ENCODE peak calls at places on chromosomes 2 and 18, in four cellular contexts. One of them, this sample, is unnamed.

GRCh38 chr2:77479895-77480294 is 42.3 kb downstream of the LRRTM4 start:
- DNase-seq in germinal center: no peak
- DNase-seq in activated naive CD8-positive, alpha-beta T cell treated with anti-CD3 and anti-CD28 coated beads, Interleukin-2, amount 50 U/mL, for 24 hours: no peak
- DNase-seq in immature natural killer cell: no peak
- DNase-seq in this sample: no peak

GRCh38 chr2:112343827-112344585 is 68.6 kb downstream of the ZC3H6 start:
- DNase-seq in germinal center: no peak
- DNase-seq in activated naive CD8-positive, alpha-beta T cell treated with anti-CD3 and anti-CD28 coated beads, Interleukin-2, amount 50 U/mL, for 24 hours: no peak
- DNase-seq in immature natural killer cell: no peak
- DNase-seq in this sample: no peak

GRCh38 chr2:168992026-168992425 is 39.1 kb downstream of the ABCB11 start:
- DNase-seq in germinal center: no peak
- DNase-seq in activated naive CD8-positive, alpha-beta T cell treated with anti-CD3 and anti-CD28 coated beads, Interleukin-2, amount 50 U/mL, for 24 hours: no peak
- DNase-seq in immature natural killer cell: no peak
- DNase-seq in this sample: no peak

GRCh38 chr2:219497495-219498279 is 1.0 kb upstream of the GMPPA start:
- DNase-seq in germinal center: peak; percentile 48
- DNase-seq in activated naive CD8-positive, alpha-beta T cell treated with anti-CD3 and anti-CD28 coated beads, Interleukin-2, amount 50 U/mL, for 24 hours: peak; percentile 48
- DNase-seq in immature natural killer cell: peak; percentile 31
- DNase-seq in this sample: peak; percentile 92

GRCh38 chr2:106580241-106580640 is 93.1 kb downstream of the CD8B2 start:
- DNase-seq in germinal center: no peak
- DNase-seq in activated naive CD8-positive, alpha-beta T cell treated with anti-CD3 and anti-CD28 coated beads, Interleukin-2, amount 50 U/mL, for 24 hours: no peak
- DNase-seq in immature natural killer cell: no peak
- DNase-seq in this sample: no peak

GRCh38 chr2:45607701-45608100 is 3.4 kb downstream of the SRBD1 start:
- DNase-seq in germinal center: no peak
- DNase-seq in activated naive CD8-positive, alpha-beta T cell treated with anti-CD3 and anti-CD28 coated beads, Interleukin-2, amount 50 U/mL, for 24 hours: no peak
- DNase-seq in immature natural killer cell: no peak
- DNase-seq in this sample: no peak

GRCh38 chr2:178830451-178830850 is 23.2 kb upstream of the TTN start:
- DNase-seq in germinal center: no peak
- DNase-seq in activated naive CD8-positive, alpha-beta T cell treated with anti-CD3 and anti-CD28 coated beads, Interleukin-2, amount 50 U/mL, for 24 hours: no peak
- DNase-seq in immature natural killer cell: no peak
- DNase-seq in this sample: no peak

GRCh38 chr2:135797497-135798274 is 39.3 kb downstream of the LCT start:
- DNase-seq in germinal center: peak; percentile 83
- DNase-seq in activated naive CD8-positive, alpha-beta T cell treated with anti-CD3 and anti-CD28 coated beads, Interleukin-2, amount 50 U/mL, for 24 hours: peak; percentile 84
- DNase-seq in immature natural killer cell: peak; percentile 68
- DNase-seq in this sample: peak; percentile 90

GRCh38 chr2:211351998-211352397 is 795.6 kb downstream of the CPS1 start:
- DNase-seq in germinal center: no peak
- DNase-seq in activated naive CD8-positive, alpha-beta T cell treated with anti-CD3 and anti-CD28 coated beads, Interleukin-2, amount 50 U/mL, for 24 hours: no peak
- DNase-seq in immature natural killer cell: no peak
- DNase-seq in this sample: no peak

GRCh38 chr2:173354073-173354600 is 535 bp upstream of the CDCA7 start:
- DNase-seq in germinal center: peak; percentile 76
- DNase-seq in activated naive CD8-positive, alpha-beta T cell treated with anti-CD3 and anti-CD28 coated beads, Interleukin-2, amount 50 U/mL, for 24 hours: no peak
- DNase-seq in immature natural killer cell: peak; percentile 15
- DNase-seq in this sample: no peak

GRCh38 chr2:226791056-226791486 is 8.5 kb downstream of the IRS1 start:
- DNase-seq in germinal center: peak; percentile 74
- DNase-seq in activated naive CD8-positive, alpha-beta T cell treated with anti-CD3 and anti-CD28 coated beads, Interleukin-2, amount 50 U/mL, for 24 hours: no peak
- DNase-seq in immature natural killer cell: no peak
- DNase-seq in this sample: no peak

GRCh38 chr2:11903085-11903484 is 156.7 kb downstream of the LPIN1 start:
- DNase-seq in germinal center: no peak
- DNase-seq in activated naive CD8-positive, alpha-beta T cell treated with anti-CD3 and anti-CD28 coated beads, Interleukin-2, amount 50 U/mL, for 24 hours: no peak
- DNase-seq in immature natural killer cell: no peak
- DNase-seq in this sample: peak; percentile 32

GRCh38 chr2:134258684-134259408 is 5.0 kb downstream of the MGAT5 start:
- DNase-seq in germinal center: no peak
- DNase-seq in activated naive CD8-positive, alpha-beta T cell treated with anti-CD3 and anti-CD28 coated beads, Interleukin-2, amount 50 U/mL, for 24 hours: peak; percentile 32
- DNase-seq in immature natural killer cell: peak; percentile 72
- DNase-seq in this sample: no peak

GRCh38 chr2:207289295-207290018 is 123.7 kb upstream of the KLF7 start:
- DNase-seq in germinal center: no peak
- DNase-seq in activated naive CD8-positive, alpha-beta T cell treated with anti-CD3 and anti-CD28 coated beads, Interleukin-2, amount 50 U/mL, for 24 hours: no peak
- DNase-seq in immature natural killer cell: no peak
- DNase-seq in this sample: no peak

GRCh38 chr18:23307567-23308295 is 145.4 kb upstream of the RIOK3 start:
- DNase-seq in germinal center: no peak
- DNase-seq in activated naive CD8-positive, alpha-beta T cell treated with anti-CD3 and anti-CD28 coated beads, Interleukin-2, amount 50 U/mL, for 24 hours: peak; percentile 24
- DNase-seq in immature natural killer cell: peak; percentile 75
- DNase-seq in this sample: no peak

GRCh38 chr2:205407984-205408383 is 274.3 kb upstream of the NRP2 start:
- DNase-seq in germinal center: no peak
- DNase-seq in activated naive CD8-positive, alpha-beta T cell treated with anti-CD3 and anti-CD28 coated beads, Interleukin-2, amount 50 U/mL, for 24 hours: no peak
- DNase-seq in immature natural killer cell: no peak
- DNase-seq in this sample: no peak

GRCh38 chr2:158998486-158999248 is 30.2 kb downstream of the TANC1 start:
- DNase-seq in germinal center: no peak
- DNase-seq in activated naive CD8-positive, alpha-beta T cell treated with anti-CD3 and anti-CD28 coated beads, Interleukin-2, amount 50 U/mL, for 24 hours: no peak
- DNase-seq in immature natural killer cell: no peak
- DNase-seq in this sample: no peak

GRCh38 chr2:235977445-235977844 is 190.7 kb downstream of the GBX2 start:
- DNase-seq in germinal center: no peak
- DNase-seq in activated naive CD8-positive, alpha-beta T cell treated with anti-CD3 and anti-CD28 coated beads, Interleukin-2, amount 50 U/mL, for 24 hours: no peak
- DNase-seq in immature natural killer cell: no peak
- DNase-seq in this sample: no peak

GRCh38 chr2:1742300-1742679 is 2.0 kb downstream of the PXDN start:
- DNase-seq in germinal center: peak; percentile 72
- DNase-seq in activated naive CD8-positive, alpha-beta T cell treated with anti-CD3 and anti-CD28 coated beads, Interleukin-2, amount 50 U/mL, for 24 hours: no peak
- DNase-seq in immature natural killer cell: no peak
- DNase-seq in this sample: no peak

This sample was measured in osteocyte.